ENCODE peak calls at places on chromosomes 2 and 18, in seven cellular contexts. P, Y, Q, A, S, M and H are unnamed samples.

GRCh38 chr2:236668531-236668969 is 98.9 kb downstream of the ACKR3 start:
- DNase-seq in P (no peak), Y (no peak), Q (no peak), A (no peak), S (no peak), M (no peak), H (no peak)

GRCh38 chr2:6864938-6865345 is 765 bp downstream of the CMPK2 start:
- DNase-seq in P (no peak), Y (peak; percentile 41), Q (peak; percentile 21), A (no peak), S (no peak), M (no peak), H (no peak)

GRCh38 chr2:149527998-149528775 is 59.4 kb downstream of the MMADHC start:
- DNase-seq in P (no peak), Y (peak; percentile 3), Q (no peak), A (no peak), S (no peak), M (no peak), H (no peak)

GRCh38 chr2:239118675-239119211 is 270.9 kb downstream of the TWIST2 start:
- DNase-seq in P (no peak), Y (no peak), Q (no peak), A (no peak), S (no peak), M (no peak), H (no peak)

GRCh38 chr2:9252002-9252357 is 45.4 kb downstream of the ASAP2 start:
- DNase-seq in P (peak; percentile 62), Y (no peak), Q (no peak), A (no peak), S (no peak), M (no peak), H (no peak)

GRCh38 chr2:41940715-41941114 is 107.1 kb upstream of the PKDCC start:
- DNase-seq in P (no peak), Y (no peak), Q (no peak), A (no peak), S (no peak), M (no peak), H (no peak)

GRCh38 chr18:59988098-59988706 is 88.4 kb downstream of the PMAIP1 start:
- DNase-seq in P (peak; percentile 50), Y (peak; percentile 49), Q (peak; percentile 65), A (peak; percentile 49), S (no peak), M (peak; percentile 23), H (peak; percentile 34)

GRCh38 chr18:35506024-35506712 is 8.4 kb upstream of the INO80C start:
- DNase-seq in P (no peak), Y (no peak), Q (no peak), A (no peak), S (no peak), M (no peak), H (no peak)

GRCh38 chr18:54611819-54612218 is 20.8 kb downstream of the DYNAP start:
- DNase-seq in P (no peak), Y (no peak), Q (no peak), A (no peak), S (no peak), M (no peak), H (no peak)

GRCh38 chr18:49360582-49360981 is 99.9 kb downstream of the DYM start:
- DNase-seq in P (no peak), Y (no peak), Q (no peak), A (no peak), S (no peak), M (no peak), H (no peak)

GRCh38 chr2:10977003-10977402 is 65.3 kb downstream of the KCNF1 start:
- DNase-seq in P (no peak), Y (no peak), Q (peak; percentile 18), A (no peak), S (no peak), M (no peak), H (peak; percentile 8)

GRCh38 chr2:191167766-191168165 is 17.0 kb upstream of the STAT4 start:
- DNase-seq in P (peak; percentile 63), Y (no peak), Q (no peak), A (no peak), S (no peak), M (no peak), H (peak; percentile 79)

GRCh38 chr2:232447638-232448472 is 8.1 kb upstream of the ALPI start:
- DNase-seq in P (no peak), Y (no peak), Q (no peak), A (no peak), S (no peak), M (no peak), H (no peak)

GRCh38 chr2:42117923-42118758 is 51.0 kb upstream of the EML4 start:
- DNase-seq in P (peak; percentile 100), Y (no peak), Q (peak; percentile 26), A (no peak), S (peak; percentile 46), M (peak; percentile 91), H (peak; percentile 77)

GRCh38 chr18:78972930-78973331 is 6.7 kb upstream of the SALL3 start:
- DNase-seq in P (no peak), Y (peak; percentile 29), Q (peak; percentile 40), A (no peak), S (no peak), M (no peak), H (no peak)

GRCh38 chr2:152166633-152167032 is 8.9 kb downstream of the STAM2 start:
- DNase-seq in P (no peak), Y (no peak), Q (no peak), A (no peak), S (no peak), M (no peak), H (peak; percentile 65)

GRCh38 chr2:225668606-225669266 is 269.2 kb downstream of the NYAP2 start:
- DNase-seq in P (peak; percentile 65), Y (peak; percentile 62), Q (peak; percentile 69), A (peak; percentile 72), S (peak; percentile 71), M (peak; percentile 65), H (peak; percentile 57)

GRCh38 chr2:84880645-84881521 is at the start of gene TRABD2A:
- DNase-seq in P (no peak), Y (peak; percentile 67), Q (peak; percentile 81), A (no peak), S (peak; percentile 21), M (no peak), H (no peak)

GRCh38 chr2:84882775-84883550 is 2.1 kb upstream of the TRABD2A start:
- DNase-seq in P (no peak), Y (no peak), Q (no peak), A (no peak), S (no peak), M (no peak), H (no peak)

GRCh38 chr2:84884396-84884795 is 3.5 kb upstream of the TRABD2A start:
- DNase-seq in P (no peak), Y (no peak), Q (no peak), A (no peak), S (no peak), M (no peak), H (no peak)

GRCh38 chr2:84881581-84882414 is 914 bp upstream of the TRABD2A start:
- DNase-seq in P (peak; percentile 62), Y (peak; percentile 90), Q (peak; percentile 96), A (peak; percentile 71), S (peak; percentile 77), M (peak; percentile 73), H (peak; percentile 58)

DNA sequence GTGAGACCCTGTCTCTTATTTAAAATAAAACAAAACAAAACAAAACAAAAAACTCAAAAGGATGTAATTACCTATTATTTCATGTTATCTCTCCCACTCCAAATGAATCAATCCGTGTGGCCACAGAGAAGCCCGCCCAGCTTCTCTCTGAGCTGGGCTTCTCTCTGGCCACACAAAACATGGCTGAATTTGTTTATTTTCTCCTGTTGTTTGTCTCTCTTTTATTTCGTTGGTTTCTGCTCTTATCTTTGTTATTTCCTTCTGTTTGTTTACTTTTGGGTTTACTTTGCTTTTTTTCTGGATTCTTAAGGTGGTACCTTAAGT is 1.5 kb upstream of the TRABD2A start:
- DNase-seq in P (no peak), Y (no peak), Q (no peak), A (no peak), S (no peak), M (no peak), H (no peak)
- H2AFZ ChIP-seq in P (no peak overlapping the region), Y (no peak overlapping the region), Q (no peak overlapping the region), A (peak overlapping the region; percentile 85), S (no peak overlapping the region), M (no peak overlapping the region), H (no peak overlapping the region)

GRCh38 chr2:105515581-105516415 is 116.9 kb upstream of the FHL2 start:
- DNase-seq in P (no peak), Y (no peak), Q (no peak), A (no peak), S (peak; percentile 35), M (no peak), H (peak; percentile 44)
- TF ChIP-seq EZH2 in P (no peak), Y (no peak), Q (no peak), A (no peak), S (no peak), M (no peak), H (no peak)

DNA sequence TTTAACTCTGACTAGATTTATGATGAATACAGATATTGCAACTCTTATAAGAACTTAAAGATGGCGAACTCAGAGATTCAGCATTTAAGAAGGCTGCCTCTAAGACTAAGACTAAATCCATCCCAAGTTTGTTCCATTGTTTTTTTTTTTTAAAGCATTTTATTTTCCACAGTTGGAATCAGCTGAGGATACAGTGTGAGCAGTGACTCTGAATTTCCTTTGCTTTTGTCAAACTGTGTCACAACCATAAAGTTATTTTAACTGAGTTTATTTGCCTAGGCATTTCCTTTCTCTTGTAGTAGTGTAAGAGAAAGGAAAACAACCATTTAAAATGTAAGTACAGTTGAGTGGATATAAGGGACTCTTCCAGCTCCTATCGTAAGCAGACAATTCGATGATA is 63.9 kb downstream of the ZEB2 start:
- DNase-seq in P (no peak), Y (no peak), Q (no peak), A (no peak), S (no peak), M (no peak), H (no peak)
- H3K79me2 ChIP-seq in P (no peaks in the 10 kb centered on the region), Y (peaks cover 100% of the 10 kb centered on the region), Q (no peaks in the 10 kb centered on the region), A (no peaks in the 10 kb centered on the region), S (no peaks in the 10 kb centered on the region), M (no peaks in the 10 kb centered on the region), H (peaks cover 14% of the 10 kb centered on the region)

GRCh38 chr18:24629926-24630325 is 169.5 kb downstream of the HRH4 start:
- DNase-seq in P (no peak), Y (no peak), Q (no peak), A (no peak), S (no peak), M (no peak), H (no peak)

GRCh38 chr18:24633121-24633520 is 172.7 kb downstream of the HRH4 start:
- DNase-seq in P (no peak), Y (no peak), Q (no peak), A (no peak), S (peak; percentile 5), M (no peak), H (peak; percentile 0)

GRCh38 chr18:24632158-24632988 is 171.9 kb downstream of the HRH4 start:
- DNase-seq in P (no peak), Y (peak; percentile 13), Q (no peak), A (no peak), S (no peak), M (no peak), H (no peak)

GRCh38 chr18:24630346-24630880 is 170.0 kb downstream of the HRH4 start:
- DNase-seq in P (no peak), Y (no peak), Q (no peak), A (no peak), S (no peak), M (no peak), H (no peak)

GRCh38 chr18:24631238-24632025 is 171.0 kb downstream of the HRH4 start:
- DNase-seq in P (no peak), Y (peak; percentile 5), Q (peak; percentile 45), A (no peak), S (no peak), M (no peak), H (no peak)
- H2AFZ ChIP-seq in P (no peak overlapping the region), Y (peak overlapping the region; percentile 19), Q (peak overlapping the region; percentile 93), A (no peak overlapping the region), S (peak overlapping the region; percentile 57), M (no peak overlapping the region), H (peak overlapping the region; percentile 26)